ENCODE peak calls at places on chromosomes 7 and 10, in seven cellular contexts. Y is neural progenitor cell, F is prostate gland, W is sigmoid colon, N is right cardiac atrium, M is lung, K is Caco-2. Z is an unnamed sample. For H3K4me1, the result is how much of the 10 kb centered on the place peaks cover.

GRCh38 chr7:8724080-8724718 is 290.8 kb downstream of the NXPH1 start:
- DNase-seq in Y (peak), F (no peak), W (no peak), N (no peak), M (no peak), K (peak), Z (peak)

GRCh38 chr10:115972426-115972825 is 300.6 kb downstream of the GFRA1 start:
- DNase-seq in Y (no peak), F (no peak), W (peak), N (no peak), M (no peak), K (no peak), Z (no peak)

GRCh38 chr7:44466300-44467216 is 23.9 kb downstream of the NUDCD3 start:
- DNase-seq in Y (no peak), F (no peak), W (no peak), N (no peak), M (no peak), K (no peak), Z (no peak)

GRCh38 chr10:99782447-99783286 is at the start of gene ABCC2:
- DNase-seq in Y (no peak), F (no peak), W (no peak), N (no peak), M (no peak), K (peak), Z (no peak)

GRCh38 chr10:19638173-19638872 is 177.9 kb upstream of the PLXDC2 start:
- DNase-seq in Y (no peak), F (no peak), W (no peak), N (no peak), M (peak), K (peak), Z (no peak)

GRCh38 chr10:122264931-122265330 is 6.2 kb upstream of the BTBD16 start:
- DNase-seq in Y (no peak), F (no peak), W (no peak), N (no peak), M (no peak), K (no peak), Z (peak)

GRCh38 chr7:101555921-101556275 is 73.2 kb downstream of the MYL10 start:
- DNase-seq in Y (no peak), F (no peak), W (no peak), N (no peak), M (no peak), K (peak), Z (peak)

GRCh38 chr7:42671627-42672026 is 240.2 kb downstream of the C7orf25 start:
- DNase-seq in Y (no peak), F (no peak), W (no peak), N (no peak), M (no peak), K (no peak), Z (no peak)

GRCh38 chr7:27099839-27100225 is 2.7 kb downstream of the HOXA2 start:
- DNase-seq in Y (no peak), F (no peak), W (no peak), N (no peak), M (no peak), K (no peak), Z (no peak)

GRCh38 chr10:27601519-27601918 is 97.4 kb downstream of the RAB18 start:
- DNase-seq in Y (no peak), F (no peak), W (no peak), N (no peak), M (no peak), K (no peak), Z (no peak)

GRCh38 chr7:155258233-155258575 is 39.5 kb upstream of the INSIG1 start:
- DNase-seq in Y (no peak), F (peak), W (no peak), N (no peak), M (no peak), K (no peak), Z (no peak)

GRCh38 chr10:74992068-74992467 is 119.4 kb upstream of the SAMD8 start:
- DNase-seq in Y (no peak), F (no peak), W (no peak), N (no peak), M (no peak), K (no peak), Z (no peak)

GRCh38 chr10:119957451-119957850 is 64.9 kb downstream of the SEC23IP start:
- DNase-seq in Y (no peak), F (no peak), W (no peak), N (no peak), M (no peak), K (no peak), Z (no peak)

GRCh38 chr10:5476918-5477525 is 22.3 kb downstream of the CALML5 start:
- DNase-seq in Y (peak), F (no peak), W (peak), N (no peak), M (no peak), K (no peak), Z (peak)

GRCh38 chr10:123891147-123892011 is at the start of gene CPXM2:
- DNase-seq in Y (peak), F (no peak), W (no peak), N (peak), M (no peak), K (no peak), Z (peak)

GRCh38 chr10:13247784-13248183 is 13.6 kb upstream of the UCMA start:
- DNase-seq in Y (no peak), F (no peak), W (no peak), N (no peak), M (no peak), K (no peak), Z (no peak)

GRCh38 chr7:51316262-51316665 is 345 bp downstream of the COBL start:
- DNase-seq in Y (no peak), F (peak), W (peak), N (peak), M (peak), K (peak), Z (peak)

GRCh38 chr10:43045631-43046287 is 31.1 kb upstream of the RET start:
- DNase-seq in Y (no peak), F (no peak), W (peak), N (no peak), M (no peak), K (peak), Z (peak)

DNA sequence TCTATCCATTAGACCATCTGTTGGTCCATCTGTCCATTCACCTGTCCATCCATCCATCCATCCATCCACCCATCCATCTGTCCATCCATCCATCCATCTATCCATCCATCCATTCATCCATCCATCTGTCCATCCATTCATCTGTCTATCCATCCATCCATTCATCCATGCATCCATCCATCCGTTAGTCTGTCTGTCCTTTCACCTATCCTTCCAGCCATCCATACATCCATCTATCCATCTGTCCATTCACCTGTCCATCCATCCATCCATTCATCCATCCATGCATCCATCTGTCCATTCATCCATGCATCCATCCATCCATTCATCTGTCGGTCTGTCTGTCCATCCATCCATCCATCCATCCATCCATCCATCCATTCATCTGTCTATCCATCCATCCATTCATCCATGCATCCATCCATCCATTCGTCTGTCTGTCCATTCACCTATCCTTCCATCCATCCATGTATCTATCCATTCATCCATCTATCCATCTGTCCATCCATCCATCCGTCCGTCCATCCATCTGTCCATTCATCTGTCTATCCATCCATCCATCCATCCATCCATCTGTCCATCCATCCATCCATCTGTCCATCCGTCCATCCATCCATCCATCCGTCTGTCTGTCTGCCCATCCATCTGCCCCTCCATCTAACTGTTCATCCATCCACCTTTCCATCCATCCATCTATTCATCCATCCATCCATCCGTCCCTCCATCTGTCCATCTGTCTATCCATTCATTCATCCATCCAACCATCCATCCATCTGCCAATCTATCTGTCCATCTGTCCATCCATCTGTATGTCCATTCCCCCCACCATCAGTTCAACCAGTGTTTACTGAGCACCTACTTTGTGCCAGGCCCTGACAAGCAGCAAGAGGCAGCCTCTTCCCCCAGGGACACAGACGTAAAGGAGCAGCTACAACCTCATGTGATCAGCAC is 4.8 kb upstream of the LFNG start:
- DNase-seq in Y (no peak), F (no peak), W (no peak), N (no peak), M (no peak), K (no peak), Z (no peak)
- H3K4me1 ChIP-seq in Y (half or more), F (under half), W (under half), N (under half), M (under half), K (under half), Z (under half)

DNA sequence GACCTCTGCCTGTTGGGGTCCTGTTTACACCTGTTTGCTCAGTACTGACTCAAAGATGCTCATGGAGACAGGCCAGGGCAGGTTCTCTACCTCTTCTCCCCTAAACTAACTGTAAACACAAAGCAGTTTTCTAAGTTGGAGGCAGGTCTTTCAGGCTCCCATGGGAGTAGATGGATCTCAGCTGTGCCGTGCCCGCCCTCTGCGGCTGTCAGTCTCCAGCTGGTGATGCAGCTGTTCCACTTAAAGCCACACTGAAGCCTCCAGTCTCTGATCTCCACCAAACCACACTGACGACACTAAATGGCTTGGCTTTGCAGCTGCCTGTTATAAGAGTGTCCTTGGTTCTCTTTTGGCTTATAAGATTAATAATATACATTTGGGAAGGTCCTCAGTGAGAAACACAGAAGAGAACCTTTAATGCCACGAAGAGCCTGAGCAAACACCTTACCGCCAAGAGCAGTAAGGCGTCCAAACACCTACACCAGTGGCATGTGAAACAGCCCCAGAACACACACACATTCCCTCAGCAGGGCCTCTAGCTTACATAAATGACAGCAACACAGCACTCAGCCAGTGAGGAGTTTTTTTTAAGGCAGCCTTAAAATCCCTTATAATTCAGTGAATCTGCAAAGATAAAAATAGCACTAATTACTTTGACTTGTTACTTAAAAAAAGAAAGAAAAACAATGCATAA is 60.4 kb upstream of the KCNIP2 start:
- DNase-seq in Y (peak), F (no peak), W (no peak), N (no peak), M (no peak), K (no peak), Z (no peak)
- H3K4me1 ChIP-seq in Y (half or more), F (under half), W (under half), N (under half), M (under half), K (under half), Z (under half)

DNA sequence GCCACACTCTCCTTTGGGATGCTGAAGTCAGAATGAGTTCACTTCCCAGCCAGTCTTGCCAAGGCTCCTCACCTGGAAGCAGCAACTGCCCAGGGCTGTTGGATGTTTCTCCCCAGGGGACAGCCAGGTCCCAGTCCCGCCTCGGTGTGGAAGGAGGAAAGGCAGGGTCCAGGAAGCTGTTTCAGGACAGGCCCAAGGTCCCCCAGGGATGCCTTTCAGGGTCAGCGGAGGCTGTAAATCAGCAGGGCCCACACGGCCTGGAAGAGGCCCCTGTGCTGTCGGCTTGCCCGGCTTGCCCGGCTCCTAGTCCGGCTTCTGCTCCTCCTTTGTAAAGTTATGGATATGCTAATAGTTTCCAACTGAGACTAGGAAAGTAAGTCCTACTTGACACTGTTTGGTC is 10.3 kb downstream of the IKZF1 start:
- DNase-seq in Y (no peak), F (no peak), W (no peak), N (no peak), M (no peak), K (no peak), Z (peak)
- H3K4me1 ChIP-seq in Y (under half), F (under half), W (under half), N (under half), M (under half), K (under half), Z (under half)

DNA sequence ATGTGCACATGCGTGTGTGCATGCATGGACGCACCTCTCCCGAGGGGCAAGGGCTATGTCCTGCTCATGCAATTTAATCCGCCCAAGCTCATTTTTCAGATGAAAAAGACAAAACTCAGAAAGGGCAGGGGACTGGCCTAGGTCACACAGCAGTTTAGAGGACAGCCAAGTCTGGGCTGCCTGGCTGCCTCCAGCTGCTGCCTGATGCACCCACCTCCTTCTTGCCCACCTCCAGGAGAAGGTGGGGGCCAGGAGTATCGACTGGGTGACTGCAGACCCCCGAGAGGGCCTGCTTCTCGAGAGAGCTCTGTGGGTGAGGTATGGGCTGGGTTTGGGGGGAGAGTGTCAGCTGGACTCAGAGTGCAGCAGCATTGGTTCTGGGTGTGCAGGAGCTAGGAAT is 113.4 kb downstream of the ZMIZ1 start:
- DNase-seq in Y (no peak), F (no peak), W (no peak), N (peak), M (no peak), K (no peak), Z (no peak)
- H3K4me1 ChIP-seq in Y (half or more), F (under half), W (half or more), N (half or more), M (half or more), K (half or more), Z (under half)

DNA sequence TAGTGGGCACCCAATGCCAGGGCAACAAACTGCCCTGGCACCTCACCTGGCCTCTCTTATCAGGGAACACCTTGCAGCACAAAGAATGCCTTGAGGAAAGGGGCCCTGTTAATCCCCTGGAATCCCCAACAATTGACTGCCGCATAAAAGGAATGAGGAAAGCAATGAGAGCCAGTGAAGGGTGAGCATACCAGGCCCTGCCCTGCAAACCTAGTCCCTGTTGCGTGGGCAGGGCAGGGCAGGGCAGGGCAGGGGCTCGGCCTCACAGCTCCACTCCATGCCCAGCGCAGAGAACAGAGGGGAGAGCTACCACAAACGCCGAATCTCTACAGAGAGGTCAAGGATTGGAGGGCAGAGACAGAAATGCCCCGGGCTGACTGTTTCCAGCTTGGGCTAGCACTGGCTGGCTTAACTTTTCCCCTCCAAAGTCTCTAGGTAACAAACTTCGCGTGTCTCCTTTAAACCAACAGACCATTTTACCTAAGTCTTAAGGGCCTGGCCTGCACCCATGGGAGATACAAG is 1.1 kb downstream of the ANXA11 start:
- DNase-seq in Y (peak), F (no peak), W (no peak), N (no peak), M (peak), K (peak), Z (peak)
- H3K4me1 ChIP-seq in Y (under half), F (under half), W (half or more), N (under half), M (under half), K (half or more), Z (under half)

GRCh38 chr7:28955723-28956607 is 2.2 kb downstream of the TRIL start:
- DNase-seq in Y (peak), F (peak), W (peak), N (peak), M (peak), K (peak), Z (peak)

GRCh38 chr7:28958235-28958945 is at the start of gene TRIL:
- DNase-seq in Y (peak), F (peak), W (peak), N (peak), M (peak), K (no peak), Z (peak)

GRCh38 chr7:28956608-28957063 is 1.5 kb downstream of the TRIL start:
- DNase-seq in Y (peak), F (peak), W (peak), N (peak), M (peak), K (peak), Z (peak)

GRCh38 chr7:28957822-28958234 is 302 bp downstream of the TRIL start:
- DNase-seq in Y (peak), F (peak), W (no peak), N (no peak), M (no peak), K (no peak), Z (peak)

DNA sequence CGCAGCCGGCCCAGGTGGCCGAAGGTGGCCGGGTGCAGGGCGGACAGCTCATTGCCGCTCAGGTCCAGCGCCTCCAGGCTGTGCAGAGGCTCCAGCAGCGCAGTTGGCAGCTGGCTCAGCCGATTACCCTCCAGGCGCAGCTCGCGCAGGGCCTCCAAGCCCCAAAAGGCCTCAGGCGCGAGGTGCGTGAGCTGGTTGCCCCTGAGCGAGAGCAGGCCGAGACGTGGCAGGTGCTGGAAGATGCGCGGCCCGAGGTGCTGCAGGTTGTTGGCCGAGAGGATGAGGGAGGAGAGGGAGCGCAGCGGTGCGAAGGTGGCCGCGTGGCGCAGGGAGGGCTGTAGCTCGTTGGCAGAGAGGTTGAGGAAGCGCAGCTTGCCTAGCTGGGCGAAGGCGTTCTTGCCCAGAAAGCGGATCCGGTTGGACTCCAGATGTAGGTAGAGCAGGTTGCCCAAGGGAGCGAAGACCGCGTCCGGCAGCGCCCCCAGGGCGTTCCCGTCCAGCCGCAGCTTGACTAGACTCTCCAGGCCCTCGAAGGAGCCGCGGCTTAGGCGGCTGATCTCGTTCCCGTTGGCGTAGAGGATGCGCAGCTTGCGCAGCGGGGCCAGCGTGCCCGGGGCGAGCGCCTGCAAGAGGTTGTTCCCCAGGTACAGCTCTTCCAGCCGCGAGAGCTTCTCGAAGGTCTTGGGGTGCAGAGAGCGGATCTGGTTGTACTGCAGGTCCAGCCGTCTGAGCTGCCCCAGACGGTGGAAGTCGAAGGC is 887 bp downstream of the TRIL start:
- DNase-seq in Y (peak), F (peak), W (peak), N (peak), M (peak), K (no peak), Z (peak)
- H3K4me1 ChIP-seq in Y (under half), F (under half), W (under half), N (under half), M (under half), K (under half), Z (under half)

DNA sequence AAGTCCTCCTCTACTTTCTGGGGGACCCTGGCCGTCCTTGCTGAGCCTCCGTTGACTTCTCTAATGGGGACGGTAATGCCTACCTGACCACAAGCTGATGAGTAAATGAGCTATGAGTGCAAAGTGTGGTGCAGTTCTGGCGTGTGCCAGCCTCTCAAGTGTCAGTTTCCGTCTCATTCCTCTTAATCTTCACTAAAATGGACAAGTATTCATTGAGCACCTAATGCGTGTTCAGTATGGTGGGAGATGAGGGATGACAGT is 623 bp upstream of the HERPUD2 start:
- DNase-seq in Y (no peak), F (no peak), W (no peak), N (no peak), M (no peak), K (no peak), Z (no peak)
- H3K4me1 ChIP-seq in Y (under half), F (under half), W (under half), N (under half), M (under half), K (under half), Z (under half)

Z was measured in endodermal cell.